ENCODE peak calls at places on chromosome 19, in ten cellular contexts. One of them, this sample, is unnamed.

GRCh38 chr19:18086590-18087138 is at the start of gene IL12RB1:
- DNase-seq in kidney: no peak
- DNase-seq in stimulated activated CD4-positive, alpha-beta T cell treated with anti-CD3 and anti-CD28 coated beads, Interleukin-15, amount 100 ng/mL, for 1 hour: no peak
- DNase-seq in tibial nerve: no peak
- DNase-seq in NAMALWA: peak; percentile 79
- DNase-seq in activated T-helper 1 cell treated with anti-CD3 and anti-CD28 coated beads, Interleukin-12 subunit alpha, Interleukin-12 subunit beta, Interleukin-2, Interleukin-4 antibody, amounts not matched to agents 30 ng/mL and 10 ng/mL and 1 ng/mL, durations not matched to agents 14 hours and 24 hours and 36 hours: peak; percentile 75
- DNase-seq in NCI-H1092: no peak
- DNase-seq in effector memory CD8-positive, alpha-beta T cell: peak; percentile 49
- DNase-seq in amniotic stem cell: no peak
- DNase-seq in NCI-H1048: no peak
- DNase-seq in this sample: no peak

GRCh38 chr19:3343619-3344502 is 22.5 kb upstream of the NFIC start:
- DNase-seq in kidney: peak; percentile 95
- DNase-seq in stimulated activated CD4-positive, alpha-beta T cell treated with anti-CD3 and anti-CD28 coated beads, Interleukin-15, amount 100 ng/mL, for 1 hour: peak; percentile 17
- DNase-seq in tibial nerve: peak; percentile 83
- DNase-seq in NAMALWA: peak; percentile 61
- DNase-seq in activated T-helper 1 cell treated with anti-CD3 and anti-CD28 coated beads, Interleukin-12 subunit alpha, Interleukin-12 subunit beta, Interleukin-2, Interleukin-4 antibody, amounts not matched to agents 30 ng/mL and 10 ng/mL and 1 ng/mL, durations not matched to agents 14 hours and 24 hours and 36 hours: no peak
- DNase-seq in NCI-H1092: no peak
- DNase-seq in effector memory CD8-positive, alpha-beta T cell: peak; percentile 47
- DNase-seq in amniotic stem cell: no peak
- DNase-seq in NCI-H1048: peak; percentile 68
- DNase-seq in this sample: peak; percentile 69

GRCh38 chr19:32977269-32977668 is 5.2 kb downstream of the FAAP24 start:
- DNase-seq in kidney: no peak
- DNase-seq in stimulated activated CD4-positive, alpha-beta T cell treated with anti-CD3 and anti-CD28 coated beads, Interleukin-15, amount 100 ng/mL, for 1 hour: no peak
- DNase-seq in tibial nerve: no peak
- DNase-seq in NAMALWA: no peak
- DNase-seq in activated T-helper 1 cell treated with anti-CD3 and anti-CD28 coated beads, Interleukin-12 subunit alpha, Interleukin-12 subunit beta, Interleukin-2, Interleukin-4 antibody, amounts not matched to agents 30 ng/mL and 10 ng/mL and 1 ng/mL, durations not matched to agents 14 hours and 24 hours and 36 hours: no peak
- DNase-seq in NCI-H1092: no peak
- DNase-seq in effector memory CD8-positive, alpha-beta T cell: no peak
- DNase-seq in amniotic stem cell: no peak
- DNase-seq in NCI-H1048: no peak
- DNase-seq in this sample: no peak

GRCh38 chr19:2758601-2759313 is 18.9 kb upstream of the SLC39A3 start:
- DNase-seq in kidney: no peak
- DNase-seq in stimulated activated CD4-positive, alpha-beta T cell treated with anti-CD3 and anti-CD28 coated beads, Interleukin-15, amount 100 ng/mL, for 1 hour: no peak
- DNase-seq in tibial nerve: no peak
- DNase-seq in NAMALWA: no peak
- DNase-seq in activated T-helper 1 cell treated with anti-CD3 and anti-CD28 coated beads, Interleukin-12 subunit alpha, Interleukin-12 subunit beta, Interleukin-2, Interleukin-4 antibody, amounts not matched to agents 30 ng/mL and 10 ng/mL and 1 ng/mL, durations not matched to agents 14 hours and 24 hours and 36 hours: no peak
- DNase-seq in NCI-H1092: no peak
- DNase-seq in effector memory CD8-positive, alpha-beta T cell: no peak
- DNase-seq in amniotic stem cell: no peak
- DNase-seq in NCI-H1048: no peak
- DNase-seq in this sample: no peak

GRCh38 chr19:658059-658839 is 4.8 kb downstream of the RNF126 start:
- DNase-seq in kidney: no peak
- DNase-seq in stimulated activated CD4-positive, alpha-beta T cell treated with anti-CD3 and anti-CD28 coated beads, Interleukin-15, amount 100 ng/mL, for 1 hour: no peak
- DNase-seq in tibial nerve: no peak
- DNase-seq in NAMALWA: no peak
- DNase-seq in activated T-helper 1 cell treated with anti-CD3 and anti-CD28 coated beads, Interleukin-12 subunit alpha, Interleukin-12 subunit beta, Interleukin-2, Interleukin-4 antibody, amounts not matched to agents 30 ng/mL and 10 ng/mL and 1 ng/mL, durations not matched to agents 14 hours and 24 hours and 36 hours: no peak
- DNase-seq in NCI-H1092: no peak
- DNase-seq in effector memory CD8-positive, alpha-beta T cell: no peak
- DNase-seq in amniotic stem cell: no peak
- DNase-seq in NCI-H1048: no peak
- DNase-seq in this sample: no peak

GRCh38 chr19:16429066-16429758 is 42.6 kb downstream of the EPS15L1 start:
- DNase-seq in kidney: no peak
- DNase-seq in stimulated activated CD4-positive, alpha-beta T cell treated with anti-CD3 and anti-CD28 coated beads, Interleukin-15, amount 100 ng/mL, for 1 hour: no peak
- DNase-seq in tibial nerve: no peak
- DNase-seq in NAMALWA: no peak
- DNase-seq in activated T-helper 1 cell treated with anti-CD3 and anti-CD28 coated beads, Interleukin-12 subunit alpha, Interleukin-12 subunit beta, Interleukin-2, Interleukin-4 antibody, amounts not matched to agents 30 ng/mL and 10 ng/mL and 1 ng/mL, durations not matched to agents 14 hours and 24 hours and 36 hours: no peak
- DNase-seq in NCI-H1092: peak; percentile 80
- DNase-seq in effector memory CD8-positive, alpha-beta T cell: no peak
- DNase-seq in amniotic stem cell: no peak
- DNase-seq in NCI-H1048: no peak
- DNase-seq in this sample: peak; percentile 37

GRCh38 chr19:28636706-28637105 is 576.2 kb downstream of the UQCRFS1 start:
- DNase-seq in kidney: no peak
- DNase-seq in stimulated activated CD4-positive, alpha-beta T cell treated with anti-CD3 and anti-CD28 coated beads, Interleukin-15, amount 100 ng/mL, for 1 hour: no peak
- DNase-seq in tibial nerve: no peak
- DNase-seq in NAMALWA: no peak
- DNase-seq in activated T-helper 1 cell treated with anti-CD3 and anti-CD28 coated beads, Interleukin-12 subunit alpha, Interleukin-12 subunit beta, Interleukin-2, Interleukin-4 antibody, amounts not matched to agents 30 ng/mL and 10 ng/mL and 1 ng/mL, durations not matched to agents 14 hours and 24 hours and 36 hours: no peak
- DNase-seq in NCI-H1092: no peak
- DNase-seq in effector memory CD8-positive, alpha-beta T cell: no peak
- DNase-seq in amniotic stem cell: no peak
- DNase-seq in NCI-H1048: no peak
- DNase-seq in this sample: no peak

GRCh38 chr19:2055871-2056809 is 5.1 kb upstream of the MKNK2 start:
- DNase-seq in kidney: peak; percentile 88
- DNase-seq in stimulated activated CD4-positive, alpha-beta T cell treated with anti-CD3 and anti-CD28 coated beads, Interleukin-15, amount 100 ng/mL, for 1 hour: no peak
- DNase-seq in tibial nerve: no peak
- DNase-seq in NAMALWA: no peak
- DNase-seq in activated T-helper 1 cell treated with anti-CD3 and anti-CD28 coated beads, Interleukin-12 subunit alpha, Interleukin-12 subunit beta, Interleukin-2, Interleukin-4 antibody, amounts not matched to agents 30 ng/mL and 10 ng/mL and 1 ng/mL, durations not matched to agents 14 hours and 24 hours and 36 hours: no peak
- DNase-seq in NCI-H1092: no peak
- DNase-seq in effector memory CD8-positive, alpha-beta T cell: no peak
- DNase-seq in amniotic stem cell: no peak
- DNase-seq in NCI-H1048: no peak
- DNase-seq in this sample: no peak

GRCh38 chr19:34155686-34156085 is 16.6 kb upstream of the LSM14A start:
- DNase-seq in kidney: no peak
- DNase-seq in stimulated activated CD4-positive, alpha-beta T cell treated with anti-CD3 and anti-CD28 coated beads, Interleukin-15, amount 100 ng/mL, for 1 hour: no peak
- DNase-seq in tibial nerve: no peak
- DNase-seq in NAMALWA: no peak
- DNase-seq in activated T-helper 1 cell treated with anti-CD3 and anti-CD28 coated beads, Interleukin-12 subunit alpha, Interleukin-12 subunit beta, Interleukin-2, Interleukin-4 antibody, amounts not matched to agents 30 ng/mL and 10 ng/mL and 1 ng/mL, durations not matched to agents 14 hours and 24 hours and 36 hours: no peak
- DNase-seq in NCI-H1092: no peak
- DNase-seq in effector memory CD8-positive, alpha-beta T cell: no peak
- DNase-seq in amniotic stem cell: no peak
- DNase-seq in NCI-H1048: no peak
- DNase-seq in this sample: no peak

GRCh38 chr19:6730153-6730804 is 7.1 kb downstream of the GPR108 start:
- DNase-seq in kidney: peak; percentile 94
- DNase-seq in stimulated activated CD4-positive, alpha-beta T cell treated with anti-CD3 and anti-CD28 coated beads, Interleukin-15, amount 100 ng/mL, for 1 hour: no peak
- DNase-seq in tibial nerve: peak; percentile 86
- DNase-seq in NAMALWA: peak; percentile 78
- DNase-seq in activated T-helper 1 cell treated with anti-CD3 and anti-CD28 coated beads, Interleukin-12 subunit alpha, Interleukin-12 subunit beta, Interleukin-2, Interleukin-4 antibody, amounts not matched to agents 30 ng/mL and 10 ng/mL and 1 ng/mL, durations not matched to agents 14 hours and 24 hours and 36 hours: no peak
- DNase-seq in NCI-H1092: no peak
- DNase-seq in effector memory CD8-positive, alpha-beta T cell: no peak
- DNase-seq in amniotic stem cell: no peak
- DNase-seq in NCI-H1048: no peak
- DNase-seq in this sample: peak; percentile 49

GRCh38 chr19:28008695-28009094 is 1204.3 kb downstream of the UQCRFS1 start:
- DNase-seq in kidney: no peak
- DNase-seq in stimulated activated CD4-positive, alpha-beta T cell treated with anti-CD3 and anti-CD28 coated beads, Interleukin-15, amount 100 ng/mL, for 1 hour: no peak
- DNase-seq in tibial nerve: no peak
- DNase-seq in NAMALWA: no peak
- DNase-seq in activated T-helper 1 cell treated with anti-CD3 and anti-CD28 coated beads, Interleukin-12 subunit alpha, Interleukin-12 subunit beta, Interleukin-2, Interleukin-4 antibody, amounts not matched to agents 30 ng/mL and 10 ng/mL and 1 ng/mL, durations not matched to agents 14 hours and 24 hours and 36 hours: no peak
- DNase-seq in NCI-H1092: no peak
- DNase-seq in effector memory CD8-positive, alpha-beta T cell: no peak
- DNase-seq in amniotic stem cell: no peak
- DNase-seq in NCI-H1048: no peak
- DNase-seq in this sample: no peak

GRCh38 chr19:5436101-5436947 is 18.9 kb upstream of the ZNRF4 start:
- DNase-seq in kidney: no peak
- DNase-seq in stimulated activated CD4-positive, alpha-beta T cell treated with anti-CD3 and anti-CD28 coated beads, Interleukin-15, amount 100 ng/mL, for 1 hour: no peak
- DNase-seq in tibial nerve: no peak
- DNase-seq in NAMALWA: no peak
- DNase-seq in activated T-helper 1 cell treated with anti-CD3 and anti-CD28 coated beads, Interleukin-12 subunit alpha, Interleukin-12 subunit beta, Interleukin-2, Interleukin-4 antibody, amounts not matched to agents 30 ng/mL and 10 ng/mL and 1 ng/mL, durations not matched to agents 14 hours and 24 hours and 36 hours: no peak
- DNase-seq in NCI-H1092: peak; percentile 54
- DNase-seq in effector memory CD8-positive, alpha-beta T cell: no peak
- DNase-seq in amniotic stem cell: peak; percentile 25
- DNase-seq in NCI-H1048: no peak
- DNase-seq in this sample: peak; percentile 2

GRCh38 chr19:14542721-14543328 is 13.4 kb downstream of the TECR start:
- DNase-seq in kidney: no peak
- DNase-seq in stimulated activated CD4-positive, alpha-beta T cell treated with anti-CD3 and anti-CD28 coated beads, Interleukin-15, amount 100 ng/mL, for 1 hour: no peak
- DNase-seq in tibial nerve: no peak
- DNase-seq in NAMALWA: no peak
- DNase-seq in activated T-helper 1 cell treated with anti-CD3 and anti-CD28 coated beads, Interleukin-12 subunit alpha, Interleukin-12 subunit beta, Interleukin-2, Interleukin-4 antibody, amounts not matched to agents 30 ng/mL and 10 ng/mL and 1 ng/mL, durations not matched to agents 14 hours and 24 hours and 36 hours: no peak
- DNase-seq in NCI-H1092: no peak
- DNase-seq in effector memory CD8-positive, alpha-beta T cell: no peak
- DNase-seq in amniotic stem cell: no peak
- DNase-seq in NCI-H1048: no peak
- DNase-seq in this sample: no peak

GRCh38 chr19:15779756-15780476 is 7.5 kb upstream of the OR10H5 start:
- DNase-seq in kidney: peak; percentile 88
- DNase-seq in stimulated activated CD4-positive, alpha-beta T cell treated with anti-CD3 and anti-CD28 coated beads, Interleukin-15, amount 100 ng/mL, for 1 hour: no peak
- DNase-seq in tibial nerve: peak; percentile 48
- DNase-seq in NAMALWA: no peak
- DNase-seq in activated T-helper 1 cell treated with anti-CD3 and anti-CD28 coated beads, Interleukin-12 subunit alpha, Interleukin-12 subunit beta, Interleukin-2, Interleukin-4 antibody, amounts not matched to agents 30 ng/mL and 10 ng/mL and 1 ng/mL, durations not matched to agents 14 hours and 24 hours and 36 hours: no peak
- DNase-seq in NCI-H1092: peak; percentile 70
- DNase-seq in effector memory CD8-positive, alpha-beta T cell: no peak
- DNase-seq in amniotic stem cell: no peak
- DNase-seq in NCI-H1048: no peak
- DNase-seq in this sample: peak; percentile 90

GRCh38 chr19:14516048-14516534 is 2.1 kb downstream of the DNAJB1 start:
- DNase-seq in kidney: no peak
- DNase-seq in stimulated activated CD4-positive, alpha-beta T cell treated with anti-CD3 and anti-CD28 coated beads, Interleukin-15, amount 100 ng/mL, for 1 hour: no peak
- DNase-seq in tibial nerve: no peak
- DNase-seq in NAMALWA: no peak
- DNase-seq in activated T-helper 1 cell treated with anti-CD3 and anti-CD28 coated beads, Interleukin-12 subunit alpha, Interleukin-12 subunit beta, Interleukin-2, Interleukin-4 antibody, amounts not matched to agents 30 ng/mL and 10 ng/mL and 1 ng/mL, durations not matched to agents 14 hours and 24 hours and 36 hours: no peak
- DNase-seq in NCI-H1092: no peak
- DNase-seq in effector memory CD8-positive, alpha-beta T cell: no peak
- DNase-seq in amniotic stem cell: no peak
- DNase-seq in NCI-H1048: no peak
- DNase-seq in this sample: no peak

GRCh38 chr19:16739546-16739945 is 19.9 kb downstream of the NWD1 start:
- DNase-seq in kidney: no peak
- DNase-seq in stimulated activated CD4-positive, alpha-beta T cell treated with anti-CD3 and anti-CD28 coated beads, Interleukin-15, amount 100 ng/mL, for 1 hour: no peak
- DNase-seq in tibial nerve: no peak
- DNase-seq in NAMALWA: peak; percentile 22
- DNase-seq in activated T-helper 1 cell treated with anti-CD3 and anti-CD28 coated beads, Interleukin-12 subunit alpha, Interleukin-12 subunit beta, Interleukin-2, Interleukin-4 antibody, amounts not matched to agents 30 ng/mL and 10 ng/mL and 1 ng/mL, durations not matched to agents 14 hours and 24 hours and 36 hours: no peak
- DNase-seq in NCI-H1092: no peak
- DNase-seq in effector memory CD8-positive, alpha-beta T cell: no peak
- DNase-seq in amniotic stem cell: no peak
- DNase-seq in NCI-H1048: no peak
- DNase-seq in this sample: no peak

GRCh38 chr19:50189326-50189725 is 14.1 kb upstream of the MYH14 start:
- DNase-seq in kidney: no peak
- DNase-seq in stimulated activated CD4-positive, alpha-beta T cell treated with anti-CD3 and anti-CD28 coated beads, Interleukin-15, amount 100 ng/mL, for 1 hour: no peak
- DNase-seq in tibial nerve: no peak
- DNase-seq in NAMALWA: no peak
- DNase-seq in activated T-helper 1 cell treated with anti-CD3 and anti-CD28 coated beads, Interleukin-12 subunit alpha, Interleukin-12 subunit beta, Interleukin-2, Interleukin-4 antibody, amounts not matched to agents 30 ng/mL and 10 ng/mL and 1 ng/mL, durations not matched to agents 14 hours and 24 hours and 36 hours: no peak
- DNase-seq in NCI-H1092: no peak
- DNase-seq in effector memory CD8-positive, alpha-beta T cell: no peak
- DNase-seq in amniotic stem cell: no peak
- DNase-seq in NCI-H1048: no peak
- DNase-seq in this sample: no peak

GRCh38 chr19:39953915-39954314 is 17.1 kb upstream of the PSMC4 start:
- DNase-seq in kidney: no peak
- DNase-seq in stimulated activated CD4-positive, alpha-beta T cell treated with anti-CD3 and anti-CD28 coated beads, Interleukin-15, amount 100 ng/mL, for 1 hour: no peak
- DNase-seq in tibial nerve: no peak
- DNase-seq in NAMALWA: no peak
- DNase-seq in activated T-helper 1 cell treated with anti-CD3 and anti-CD28 coated beads, Interleukin-12 subunit alpha, Interleukin-12 subunit beta, Interleukin-2, Interleukin-4 antibody, amounts not matched to agents 30 ng/mL and 10 ng/mL and 1 ng/mL, durations not matched to agents 14 hours and 24 hours and 36 hours: no peak
- DNase-seq in NCI-H1092: no peak
- DNase-seq in effector memory CD8-positive, alpha-beta T cell: no peak
- DNase-seq in amniotic stem cell: no peak
- DNase-seq in NCI-H1048: no peak
- DNase-seq in this sample: no peak

GRCh38 chr19:30332445-30333234 is 39.5 kb upstream of the ZNF536 start:
- DNase-seq in kidney: no peak
- DNase-seq in stimulated activated CD4-positive, alpha-beta T cell treated with anti-CD3 and anti-CD28 coated beads, Interleukin-15, amount 100 ng/mL, for 1 hour: no peak
- DNase-seq in tibial nerve: no peak
- DNase-seq in NAMALWA: no peak
- DNase-seq in activated T-helper 1 cell treated with anti-CD3 and anti-CD28 coated beads, Interleukin-12 subunit alpha, Interleukin-12 subunit beta, Interleukin-2, Interleukin-4 antibody, amounts not matched to agents 30 ng/mL and 10 ng/mL and 1 ng/mL, durations not matched to agents 14 hours and 24 hours and 36 hours: no peak
- DNase-seq in NCI-H1092: no peak
- DNase-seq in effector memory CD8-positive, alpha-beta T cell: no peak
- DNase-seq in amniotic stem cell: no peak
- DNase-seq in NCI-H1048: no peak
- DNase-seq in this sample: no peak

GRCh38 chr19:39335168-39335567 is 675 bp downstream of the GMFG start:
- DNase-seq in kidney: no peak
- DNase-seq in stimulated activated CD4-positive, alpha-beta T cell treated with anti-CD3 and anti-CD28 coated beads, Interleukin-15, amount 100 ng/mL, for 1 hour: no peak
- DNase-seq in tibial nerve: no peak
- DNase-seq in NAMALWA: no peak
- DNase-seq in activated T-helper 1 cell treated with anti-CD3 and anti-CD28 coated beads, Interleukin-12 subunit alpha, Interleukin-12 subunit beta, Interleukin-2, Interleukin-4 antibody, amounts not matched to agents 30 ng/mL and 10 ng/mL and 1 ng/mL, durations not matched to agents 14 hours and 24 hours and 36 hours: no peak
- DNase-seq in NCI-H1092: no peak
- DNase-seq in effector memory CD8-positive, alpha-beta T cell: no peak
- DNase-seq in amniotic stem cell: no peak
- DNase-seq in NCI-H1048: no peak
- DNase-seq in this sample: no peak

GRCh38 chr19:53624776-53625540 is 6.8 kb upstream of the DPRX start:
- DNase-seq in kidney: no peak
- DNase-seq in stimulated activated CD4-positive, alpha-beta T cell treated with anti-CD3 and anti-CD28 coated beads, Interleukin-15, amount 100 ng/mL, for 1 hour: no peak
- DNase-seq in tibial nerve: no peak
- DNase-seq in NAMALWA: no peak
- DNase-seq in activated T-helper 1 cell treated with anti-CD3 and anti-CD28 coated beads, Interleukin-12 subunit alpha, Interleukin-12 subunit beta, Interleukin-2, Interleukin-4 antibody, amounts not matched to agents 30 ng/mL and 10 ng/mL and 1 ng/mL, durations not matched to agents 14 hours and 24 hours and 36 hours: no peak
- DNase-seq in NCI-H1092: no peak
- DNase-seq in effector memory CD8-positive, alpha-beta T cell: no peak
- DNase-seq in amniotic stem cell: no peak
- DNase-seq in NCI-H1048: no peak
- DNase-seq in this sample: no peak